ENCODE peak calls at places on chromosomes 6 and 20, in ten cellular contexts. D is cardiac muscle cell; K is astrocyte of the spinal cord; V is kidney epithelial cell; O is foreskin fibroblast; G is neural progenitor cell; Y is AG09309; R is cardiac fibroblast; M is AG04449; E is CD8-positive, alpha-beta T cell. S is an unnamed sample.

GRCh38 chr6:68134796-68135195 is 500.3 kb upstream of the ADGRB3 start:
- DNase-seq in M (no peak), R (no peak), D (no peak), Y (no peak), V (no peak), O (no peak), E (no peak), G (no peak), K (peak), S (no peak)

GRCh38 chr6:158910484-158911075 is 89.4 kb downstream of the RSPH3 start:
- DNase-seq in Y (no peak), G (peak), M (no peak), O (no peak), K (peak), D (no peak), R (no peak), E (no peak), V (no peak), S (no peak)

GRCh38 chr20:46400828-46401477 is 5.5 kb downstream of the ELMO2 start:
- DNase-seq in G (peak), R (peak), V (no peak), D (no peak), E (peak), K (peak), Y (peak), M (no peak), O (peak), S (peak)

GRCh38 chr6:35532141-35532540 is 19.4 kb upstream of the TULP1 start:
- DNase-seq in G (no peak), V (no peak), R (no peak), E (no peak), D (no peak), O (no peak), K (no peak), M (no peak), Y (no peak), S (no peak)

GRCh38 chr6:124927806-124928205 is 34.4 kb upstream of the RNF217 start:
- DNase-seq in M (no peak), Y (no peak), D (no peak), K (peak), G (no peak), V (peak), E (no peak), R (peak), O (peak), S (peak)

GRCh38 chr20:37680420-37680819 is 13.4 kb upstream of the CTNNBL1 start:
- DNase-seq in D (no peak), R (peak), Y (no peak), V (no peak), K (no peak), E (no peak), O (no peak), G (no peak), M (no peak), S (no peak)

GRCh38 chr6:67888546-67888885 is 746.6 kb upstream of the ADGRB3 start:
- DNase-seq in E (no peak), M (no peak), G (no peak), K (no peak), D (no peak), R (no peak), Y (no peak), O (no peak), V (no peak), S (no peak)

GRCh38 chr6:157483770-157484169 is 102.8 kb downstream of the ZDHHC14 start:
- DNase-seq in K (no peak), G (no peak), Y (no peak), M (no peak), D (no peak), R (no peak), V (no peak), E (no peak), O (no peak), S (no peak)

GRCh38 chr6:52504778-52505127 is 72.1 kb downstream of the TRAM2 start:
- DNase-seq in K (no peak), V (no peak), O (no peak), G (no peak), M (no peak), R (no peak), E (no peak), Y (no peak), D (no peak), S (no peak)

GRCh38 chr6:158819213-158819976 is at the start of gene EZR:
- DNase-seq in V (no peak), O (peak), Y (no peak), G (peak), K (peak), M (no peak), E (peak), R (peak), D (peak), S (peak)

GRCh38 chr6:13992417-13993055 is 67.8 kb downstream of the RNF182 start:
- DNase-seq in M (peak), V (peak), E (no peak), D (no peak), O (peak), Y (no peak), G (no peak), R (peak), K (peak), S (peak)

GRCh38 chr20:33120934-33121333 is 41.5 kb downstream of the BPIFB4 start:
- DNase-seq in R (no peak), G (no peak), M (no peak), E (no peak), V (no peak), K (no peak), D (no peak), O (no peak), Y (no peak), S (no peak)

GRCh38 chr20:50417484-50418235 is 92.5 kb upstream of the PTPN1 start:
- DNase-seq in Y (no peak), O (no peak), R (no peak), V (no peak), K (no peak), G (no peak), M (no peak), D (no peak), E (no peak), S (no peak)

GRCh38 chr6:7150381-7151064 is 42.8 kb downstream of the RREB1 start:
- DNase-seq in R (no peak), M (no peak), G (peak), O (no peak), E (no peak), Y (no peak), D (no peak), K (no peak), V (no peak), S (no peak)

GRCh38 chr6:10248378-10248843 is 166.5 kb downstream of the TFAP2A start:
- DNase-seq in K (peak), D (no peak), O (peak), V (no peak), M (peak), G (no peak), Y (peak), R (no peak), E (no peak), S (no peak)

GRCh38 chr6:57259064-57259463 is 37.0 kb upstream of the RAB23 start:
- DNase-seq in V (no peak), Y (no peak), D (no peak), G (no peak), R (peak), M (no peak), O (no peak), K (no peak), E (no peak), S (no peak)

GRCh38 chr6:107328081-107328480 is 131.3 kb downstream of the PDSS2 start:
- DNase-seq in G (no peak), D (no peak), K (no peak), M (no peak), Y (no peak), R (no peak), E (no peak), O (no peak), V (no peak), S (no peak)

GRCh38 chr20:36824142-36824940 is 50.8 kb upstream of the DSN1 start:
- DNase-seq in D (no peak), G (no peak), O (no peak), R (peak), E (no peak), K (peak), Y (no peak), M (no peak), V (peak), S (no peak)

GRCh38 chr20:6604179-6604578 is 163.3 kb upstream of the BMP2 start:
- DNase-seq in D (no peak), R (no peak), Y (no peak), V (no peak), G (no peak), E (no peak), M (no peak), K (no peak), O (no peak), S (no peak)

GRCh38 chr20:33783818-33784217 is 27.3 kb upstream of the CHMP4B start:
- DNase-seq in K (no peak), D (no peak), Y (no peak), O (no peak), G (peak), M (no peak), R (no peak), V (no peak), E (no peak), S (no peak)

GRCh38 chr6:20811112-20811746 is 277.0 kb downstream of the CDKAL1 start:
- DNase-seq in V (peak), K (peak), M (peak), E (no peak), O (peak), R (peak), Y (peak), G (peak), D (peak), S (peak)

GRCh38 chr6:169702640-169703246 is 817 bp downstream of the C6orf120 start:
- DNase-seq in O (no peak), V (no peak), R (peak), E (peak), Y (no peak), K (peak), D (peak), M (no peak), G (peak), S (no peak)

GRCh38 chr6:1930356-1930755 is 315.0 kb downstream of the GMDS start:
- DNase-seq in K (peak), E (no peak), R (peak), O (no peak), M (no peak), G (no peak), D (no peak), V (no peak), Y (no peak), S (peak)

GRCh38 chr20:22403860-22404608 is 180.3 kb downstream of the FOXA2 start:
- DNase-seq in M (no peak), D (peak), G (peak), V (no peak), E (no peak), K (no peak), O (no peak), R (no peak), Y (no peak), S (peak)

GRCh38 chr6:137571854-137572253 is 77.7 kb upstream of the OLIG3 start:
- DNase-seq in G (peak), M (no peak), Y (no peak), D (peak), O (no peak), E (peak), V (no peak), K (peak), R (peak), S (peak)

GRCh38 chr6:100344761-100345160 is 120.0 kb downstream of the SIM1 start:
- DNase-seq in E (no peak), Y (no peak), R (peak), K (peak), V (no peak), O (peak), D (no peak), G (no peak), M (no peak), S (peak)

GRCh38 chr6:138805431-138805830 is 9.5 kb downstream of the ECT2L start:
- DNase-seq in K (peak), R (peak), M (no peak), V (no peak), E (no peak), Y (peak), G (no peak), O (peak), D (no peak), S (peak)

GRCh38 chr20:15600565-15600964 is 972.7 kb downstream of the KIF16B start:
- DNase-seq in V (no peak), G (no peak), E (no peak), Y (no peak), K (no peak), D (no peak), R (no peak), M (no peak), O (no peak), S (no peak)
- TF ChIP-seq CTCF in V (no peak), G (no peak), E (no peak), Y (no peak), K (no peak), D (no peak), R (no peak), M (no peak), O (no peak), S (no peak)

DNA sequence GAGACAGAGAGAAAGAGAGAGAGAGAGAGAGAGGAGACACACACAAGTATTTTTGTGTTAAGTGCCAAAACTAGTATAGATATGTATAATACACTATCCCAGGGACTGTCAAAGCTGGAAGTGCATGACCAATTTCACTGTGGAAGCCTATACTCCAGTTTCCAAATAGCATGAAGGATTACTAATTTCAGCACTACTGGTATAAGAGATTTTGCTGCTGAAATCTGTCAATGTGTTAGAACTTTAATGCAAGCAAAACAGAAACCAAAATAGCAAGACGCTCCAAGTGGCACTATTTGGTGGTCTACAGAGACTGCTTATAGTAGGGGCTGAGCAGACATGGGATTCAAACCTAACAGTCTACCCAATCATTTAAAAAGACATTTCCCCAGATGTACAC is 284.8 kb downstream of the BTBD9 start:
- DNase-seq in O (no peak), D (no peak), K (no peak), G (no peak), M (no peak), E (no peak), V (no peak), R (no peak), Y (no peak), S (no peak)
- H3K4me3 ChIP-seq in O (no peak), D (no peak), K (no peak), G (no peak), M (no peak), E (no peak), V (no peak), R (no peak), Y (no peak), S (no peak)

DNA sequence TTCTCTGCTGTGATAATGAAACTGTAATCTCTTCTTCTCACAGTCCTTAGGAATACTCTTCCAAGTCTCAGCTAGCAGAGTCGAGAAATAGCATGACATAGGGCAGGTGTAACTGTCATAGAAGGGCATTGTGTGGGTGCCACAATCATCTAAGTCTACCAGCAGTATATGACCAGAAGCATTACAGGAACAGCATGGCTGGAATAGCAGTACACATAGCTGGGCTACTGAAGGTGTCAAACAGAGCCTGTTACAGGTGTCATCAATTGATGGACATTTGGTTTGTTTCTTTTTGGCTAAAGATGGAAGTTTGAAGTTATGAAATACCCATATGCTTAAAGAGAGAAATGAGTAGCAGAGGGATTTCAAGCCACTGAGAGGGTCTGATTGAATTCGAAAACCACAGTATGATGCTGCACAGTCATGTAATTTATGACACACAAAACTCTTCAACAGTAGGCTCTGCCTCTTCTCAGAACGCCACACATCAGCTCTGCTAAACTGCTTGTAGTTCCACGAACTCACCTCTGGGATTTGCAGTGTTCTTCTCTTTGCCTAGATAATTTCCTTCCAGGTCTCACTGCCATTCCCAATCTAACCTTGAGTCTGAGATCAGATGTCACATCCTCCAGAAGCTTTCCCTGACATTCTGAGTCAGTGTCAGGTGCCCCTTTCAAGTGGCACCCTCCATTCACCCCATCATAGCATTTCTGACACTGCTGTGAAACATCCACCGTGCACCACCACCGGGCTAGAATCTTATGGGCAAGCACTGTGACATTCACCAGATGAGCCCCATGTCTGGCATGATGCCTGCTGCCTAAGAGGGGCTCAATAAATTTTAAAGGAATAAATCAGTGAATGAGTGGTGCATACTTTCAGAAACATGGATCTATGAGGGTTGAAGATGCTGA is 151.0 kb downstream of the ADAT2 start:
- DNase-seq in G (no peak), E (no peak), O (no peak), V (no peak), D (no peak), Y (no peak), K (no peak), R (no peak), M (no peak), S (no peak)
- TF ChIP-seq CTCF in G (no peak), E (no peak), O (no peak), V (no peak), D (no peak), Y (no peak), K (no peak), R (no peak), M (no peak), S (no peak)

GRCh38 chr20:19975436-19975799 is 41.7 kb upstream of the NAA20 start:
- DNase-seq in D (no peak), Y (no peak), G (no peak), E (no peak), M (no peak), R (peak), V (no peak), K (peak), O (peak), S (no peak)
- H3K4me3 ChIP-seq in D (no peak), Y (peak), G (no peak), E (no peak), M (peak), R (peak), V (peak), K (peak), O (peak), S (peak)

GRCh38 chr6:112150363-112150762 is 63.0 kb downstream of the FAM229B start:
- DNase-seq in Y (no peak), M (no peak), K (no peak), D (no peak), G (no peak), E (no peak), O (peak), R (peak), V (no peak), S (peak)

GRCh38 chr6:112155900-112156299 is 68.5 kb downstream of the FAM229B start:
- DNase-seq in G (no peak), Y (no peak), M (no peak), R (peak), E (no peak), V (no peak), K (no peak), D (no peak), O (no peak), S (peak)

GRCh38 chr6:112156694-112157093 is 69.3 kb downstream of the FAM229B start:
- DNase-seq in G (no peak), K (no peak), M (no peak), V (no peak), R (peak), E (no peak), O (no peak), D (no peak), Y (no peak), S (no peak)

GRCh38 chr6:112154711-112155110 is 67.3 kb downstream of the FAM229B start:
- DNase-seq in E (no peak), R (no peak), V (no peak), M (no peak), K (no peak), Y (no peak), D (no peak), O (no peak), G (no peak), S (no peak)

GRCh38 chr6:112153926-112154621 is 66.7 kb downstream of the FAM229B start:
- DNase-seq in R (peak), G (no peak), O (peak), E (no peak), K (peak), Y (no peak), V (peak), M (no peak), D (no peak), S (peak)
- TF ChIP-seq CTCF in R (no peak), G (no peak), O (no peak), E (no peak), K (no peak), Y (no peak), V (no peak), M (no peak), D (no peak), S (no peak)

GRCh38 chr6:126660376-126660775 is 320.5 kb downstream of the CENPW start:
- DNase-seq in O (no peak), K (no peak), V (no peak), E (no peak), Y (no peak), R (no peak), D (no peak), M (no peak), G (no peak), S (no peak)

GRCh38 chr6:126661646-126662045 is 321.7 kb downstream of the CENPW start:
- DNase-seq in V (peak), G (no peak), E (no peak), R (peak), M (peak), Y (peak), D (no peak), K (peak), O (peak), S (peak)

GRCh38 chr6:126662966-126663365 is 323.1 kb downstream of the CENPW start:
- DNase-seq in O (no peak), D (no peak), K (no peak), G (no peak), R (no peak), V (no peak), M (no peak), Y (no peak), E (no peak), S (peak)

DNA sequence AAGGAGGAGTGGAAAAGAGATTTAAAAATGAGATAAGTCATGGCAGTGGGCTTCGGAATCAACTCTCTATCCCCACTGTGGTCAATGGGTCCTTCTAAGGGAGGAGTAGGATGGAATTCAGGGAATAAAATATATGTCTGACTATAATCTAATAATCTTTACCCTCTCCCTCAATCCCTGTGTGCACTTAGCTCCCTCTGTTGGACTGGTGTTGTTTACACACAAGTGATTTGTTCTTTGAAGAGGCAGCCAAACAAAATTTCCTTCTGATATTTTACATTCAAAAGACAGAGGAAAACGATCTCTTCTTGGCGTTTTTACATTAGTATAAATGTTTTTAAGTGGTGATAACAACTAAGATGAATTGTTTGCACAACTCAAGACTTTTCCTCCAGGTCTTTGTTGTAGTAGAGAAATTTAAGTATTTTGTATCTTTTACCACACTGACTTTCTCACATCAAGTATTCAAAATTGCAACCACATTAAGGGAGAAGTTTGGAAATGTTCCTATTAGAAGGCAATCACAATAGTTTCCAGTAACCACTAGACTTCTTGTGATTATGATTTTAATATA is 317.7 kb downstream of the CENPW start:
- DNase-seq in D (peak), R (peak), V (peak), K (peak), Y (no peak), E (no peak), O (peak), M (no peak), G (peak), S (peak)
- H3K4me3 ChIP-seq in D (no peak), R (no peak), V (no peak), K (no peak), Y (no peak), E (no peak), O (no peak), M (no peak), G (no peak), S (no peak)

S was measured in fibroblast of the aortic adventitia.